ENCODE peak calls at places on chromosomes 2 and 18, in seven cellular contexts. T, E, A, B, U, J and O are unnamed samples.

GRCh38 chr2:23475036-23475435 is 90.1 kb downstream of the KLHL29 start:
- DNase-seq in T (no peak), E (no peak), A (no peak), B (no peak), U (no peak), J (no peak), O (no peak)

GRCh38 chr2:118529931-118530330 is 317.5 kb downstream of the EN1 start:
- DNase-seq in T (no peak), E (no peak), A (no peak), B (no peak), U (no peak), J (no peak), O (peak; percentile 4)

GRCh38 chr2:204576580-204576979 is 31.3 kb downstream of the PARD3B start:
- DNase-seq in T (no peak), E (no peak), A (peak; percentile 8), B (no peak), U (no peak), J (no peak), O (no peak)

GRCh38 chr2:68190991-68191731 is 33.5 kb downstream of the PNO1 start:
- DNase-seq in T (peak; percentile 76), E (peak; percentile 95), A (no peak), B (no peak), U (no peak), J (no peak), O (no peak)

GRCh38 chr2:96642564-96643350 is at the start of gene FER1L5:
- DNase-seq in T (peak; percentile 80), E (peak; percentile 88), A (no peak), B (no peak), U (no peak), J (peak; percentile 11), O (peak; percentile 94)

GRCh38 chr2:143803936-143804335 is 674.7 kb downstream of the ARHGAP15 start:
- DNase-seq in T (no peak), E (no peak), A (no peak), B (no peak), U (no peak), J (no peak), O (no peak)

GRCh38 chr18:63141777-63142176 is 177.8 kb downstream of the BCL2 start:
- DNase-seq in T (no peak), E (no peak), A (no peak), B (no peak), U (no peak), J (no peak), O (no peak)

GRCh38 chr2:106575955-106576354 is 88.8 kb downstream of the CD8B2 start:
- DNase-seq in T (peak; percentile 45), E (no peak), A (no peak), B (no peak), U (no peak), J (no peak), O (peak; percentile 98)

GRCh38 chr2:175439416-175439815 is 257.9 kb upstream of the ATP5MC3 start:
- DNase-seq in T (no peak), E (no peak), A (no peak), B (no peak), U (no peak), J (no peak), O (no peak)